ENCODE peak calls at places on chromosome 20, in five cellular contexts. E is left lung, T is mesothelial cell of epicardium, J is HFFc6, X is tibial nerve. S is an unnamed sample.

GRCh38 chr20:33488201-33488600 is 1.7 kb upstream of the CBFA2T2 start:
- DNase-seq in T (no peak), E (peak), J (no peak), X (no peak), S (no peak)

GRCh38 chr20:20635006-20635405 is 77.4 kb downstream of the RALGAPA2 start:
- DNase-seq in T (no peak), X (no peak), J (no peak), E (no peak), S (no peak)

GRCh38 chr20:16004108-16004854 is 569.0 kb downstream of the KIF16B start:
- DNase-seq in E (no peak), T (no peak), J (no peak), X (no peak), S (no peak)

GRCh38 chr20:40521962-40522361 is 167.1 kb downstream of the MAFB start:
- DNase-seq in E (no peak), J (no peak), X (no peak), T (no peak), S (no peak)

GRCh38 chr20:3749689-3750639 is 17.5 kb downstream of the HSPA12B start:
- DNase-seq in X (no peak), E (no peak), J (no peak), T (peak), S (no peak)

GRCh38 chr20:51532577-51533191 is 9.8 kb downstream of the NFATC2 start:
- DNase-seq in E (no peak), X (no peak), J (peak), T (no peak), S (no peak)

GRCh38 chr20:2108987-2109386 is 7.4 kb downstream of the STK35 start:
- DNase-seq in J (peak), X (no peak), E (no peak), T (no peak), S (no peak)

GRCh38 chr20:25196701-25197120 is 1.2 kb downstream of the ENTPD6 start:
- DNase-seq in E (no peak), J (no peak), T (no peak), X (no peak), S (no peak)

GRCh38 chr20:60003776-60004175 is 45.6 kb downstream of the CDH26 start:
- DNase-seq in X (no peak), T (no peak), E (no peak), J (no peak), S (no peak)

GRCh38 chr20:57435105-57435497 is 43.9 kb downstream of the RBM38 start:
- DNase-seq in X (no peak), E (no peak), J (no peak), T (no peak), S (no peak)

DNA sequence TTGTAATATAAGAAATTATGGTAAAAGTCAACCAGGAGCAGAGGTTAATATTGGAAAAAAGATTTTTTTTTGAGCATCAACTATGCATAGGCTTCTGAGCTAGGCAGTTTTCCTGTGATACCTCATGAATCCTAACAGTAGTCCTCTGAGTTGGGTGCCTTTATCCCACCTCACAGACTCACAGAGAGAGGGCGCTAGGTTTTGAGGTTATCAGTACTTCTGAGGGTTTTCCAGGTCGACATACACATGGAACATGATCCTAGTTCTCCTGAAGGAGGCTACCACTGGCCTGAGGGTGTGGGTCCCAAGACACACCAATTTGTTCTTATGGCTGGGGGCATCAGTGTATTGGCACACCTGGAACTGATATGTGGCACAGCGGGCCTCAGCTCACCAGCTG is 358.8 kb upstream of the JAG1 start:
- DNase-seq in T (no peak), E (no peak), J (no peak), X (no peak), S (no peak)
- TF ChIP-seq CTCF in T (no peak), E (no peak), J (no peak), X (no peak), S (no peak)

GRCh38 chr20:58864346-58864745 is 11.8 kb downstream of the GNAS start:
- DNase-seq in T (no peak), E (no peak), X (no peak), J (no peak), S (no peak)
- TF ChIP-seq CTCF in T (no peak), E (no peak), X (no peak), J (peak), S (peak)

DNA sequence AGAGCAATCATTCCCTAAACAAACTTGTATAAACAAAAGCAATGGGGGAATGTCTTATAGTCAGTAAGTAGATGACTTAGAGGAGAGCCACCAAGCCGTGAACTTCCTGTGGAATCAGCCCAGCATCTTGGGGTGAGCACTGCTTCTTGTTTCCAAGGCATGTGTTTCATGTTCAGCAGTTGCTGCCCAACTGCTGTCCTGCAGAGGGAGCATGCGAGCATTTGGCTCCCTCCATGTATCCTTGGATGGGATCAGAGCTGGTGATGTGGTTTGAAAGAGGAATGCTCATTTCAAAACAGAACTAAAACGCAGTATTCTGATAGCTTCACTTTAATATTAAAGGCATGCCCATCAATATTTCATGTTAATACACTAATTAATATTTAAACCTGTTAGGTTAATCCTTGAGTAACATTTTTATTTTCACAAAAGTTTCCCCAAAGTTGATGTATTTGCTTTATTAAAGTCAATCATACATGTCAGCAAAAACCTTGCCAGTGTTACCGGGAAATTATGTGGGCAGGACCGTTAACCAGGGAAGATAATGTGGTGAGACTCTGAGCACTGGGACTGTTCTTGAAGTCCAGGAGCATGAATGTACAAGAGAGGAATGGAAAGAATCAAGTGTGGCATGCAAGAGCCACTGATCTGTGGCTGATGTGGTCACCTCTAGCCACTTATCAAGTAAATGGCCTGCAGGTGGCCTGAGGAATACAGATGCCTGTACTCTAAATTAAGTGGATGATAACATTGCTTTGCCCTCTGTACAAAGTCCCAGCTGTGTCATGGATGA is 172.2 kb upstream of the GGTLC1 start:
- DNase-seq in E (no peak), J (peak), T (no peak), X (no peak), S (no peak)
- TF ChIP-seq CTCF in E (peak), J (peak), T (peak), X (peak), S (peak)

GRCh38 chr20:46253391-46253790 is 54.9 kb downstream of the CDH22 start:
- DNase-seq in T (no peak), X (no peak), E (no peak), J (no peak), S (no peak)
- TF ChIP-seq CTCF in T (no peak), X (no peak), E (no peak), J (peak), S (peak)

GRCh38 chr20:48350291-48350988 is 477.4 kb downstream of the PREX1 start:
- DNase-seq in E (no peak), J (no peak), T (no peak), X (no peak), S (no peak)
- TF ChIP-seq CTCF in E (no peak), J (peak), T (no peak), X (no peak), S (peak)

GRCh38 chr20:50456452-50457324 is 53.5 kb upstream of the PTPN1 start:
- DNase-seq in X (no peak), E (no peak), J (no peak), T (no peak), S (no peak)
- TF ChIP-seq CTCF in X (no peak), E (no peak), J (peak), T (no peak), S (no peak)

GRCh38 chr20:36499723-36500501 is 41.4 kb upstream of the MYL9 start:
- DNase-seq in E (no peak), J (peak), X (no peak), T (no peak), S (no peak)

GRCh38 chr20:36501367-36502006 is 39.8 kb upstream of the MYL9 start:
- DNase-seq in X (no peak), T (no peak), E (no peak), J (no peak), S (no peak)

GRCh38 chr20:36506253-36506652 is 35.1 kb upstream of the MYL9 start:
- DNase-seq in E (no peak), T (no peak), J (peak), X (no peak), S (no peak)

GRCh38 chr20:36507746-36508145 is 33.6 kb upstream of the MYL9 start:
- DNase-seq in J (no peak), X (no peak), E (no peak), T (no peak), S (no peak)

GRCh38 chr20:36504295-36504694 is 37.0 kb upstream of the MYL9 start:
- DNase-seq in E (no peak), J (no peak), T (no peak), X (no peak), S (no peak)
- TF ChIP-seq CTCF in E (no peak), J (peak), T (no peak), X (no peak), S (peak)

DNA sequence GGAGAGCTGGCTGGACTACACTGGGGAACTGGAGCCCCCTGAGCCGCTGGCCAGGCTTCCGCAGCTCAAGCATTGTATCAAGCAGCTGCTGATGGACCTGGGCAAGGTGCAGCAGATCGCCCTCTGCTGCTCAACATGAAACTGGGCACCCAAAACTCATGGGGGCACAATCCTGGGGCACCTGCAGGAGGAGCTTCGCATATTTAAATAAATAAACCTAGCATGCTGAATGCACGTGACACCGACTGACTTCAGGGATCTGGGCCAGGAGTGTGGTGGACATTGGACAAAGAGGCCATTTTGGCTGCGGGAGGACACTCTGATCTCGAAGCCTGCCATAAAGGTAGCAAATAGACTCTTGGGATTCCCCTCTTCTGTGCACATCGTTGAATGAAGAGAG is 6.8 kb downstream of the SCAND1 start:
- DNase-seq in J (peak), E (no peak), X (no peak), T (no peak), S (no peak)
- TF ChIP-seq CTCF in J (peak), E (no peak), X (no peak), T (no peak), S (peak)

DNA sequence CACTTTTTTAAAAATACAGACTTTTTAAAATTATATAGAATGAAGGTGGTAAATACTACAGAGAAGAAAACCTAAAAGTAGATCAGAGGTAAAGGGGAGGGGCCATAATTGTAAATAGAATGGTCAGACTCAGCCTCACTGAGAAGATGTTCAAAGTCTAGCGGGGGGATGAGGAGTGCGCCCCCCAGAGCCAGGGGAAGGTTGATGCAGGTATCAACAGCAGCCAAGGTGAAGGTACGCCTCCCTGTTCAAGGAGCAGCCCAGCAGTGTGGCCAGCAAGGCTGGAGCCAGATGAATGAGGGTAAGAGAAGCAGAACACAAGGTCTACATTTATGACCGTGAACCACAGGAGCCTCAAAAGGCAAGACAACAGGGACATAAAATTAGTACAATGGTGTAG is 204.1 kb downstream of the PTPRT start:
- DNase-seq in T (no peak), J (no peak), E (no peak), X (no peak), S (no peak)
- TF ChIP-seq CTCF in T (no peak), J (no peak), E (no peak), X (no peak), S (no peak)

GRCh38 chr20:38114353-38114791 is 50.7 kb downstream of the TGM2 start:
- DNase-seq in J (peak), E (no peak), X (no peak), T (no peak), S (no peak)

GRCh38 chr20:38115896-38116295 is 49.2 kb downstream of the TGM2 start:
- DNase-seq in X (no peak), E (no peak), J (no peak), T (no peak), S (no peak)

GRCh38 chr20:38113401-38114325 is 51.4 kb downstream of the TGM2 start:
- DNase-seq in J (no peak), T (no peak), E (no peak), X (no peak), S (peak)

GRCh38 chr20:38116409-38117165 is 48.5 kb downstream of the TGM2 start:
- DNase-seq in X (no peak), T (no peak), J (no peak), E (no peak), S (no peak)

DNA sequence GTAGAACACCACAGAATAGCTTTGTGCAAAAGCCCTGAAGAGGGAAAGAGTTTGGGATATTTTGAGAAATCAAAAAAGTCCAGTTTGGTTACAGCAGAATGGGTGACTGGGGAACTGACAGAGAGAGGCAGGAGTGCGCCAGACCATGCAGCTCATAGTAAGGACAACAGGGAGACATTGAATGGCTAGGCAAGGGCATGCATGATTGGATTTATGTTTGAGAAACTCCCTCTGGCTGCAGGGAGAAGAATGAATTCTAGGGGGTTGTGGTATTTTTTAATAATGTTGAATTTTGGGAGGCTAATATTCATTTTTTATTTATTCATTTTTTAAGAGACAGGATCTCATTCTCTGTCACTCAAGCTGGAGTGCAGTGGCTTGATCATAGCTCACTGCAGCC is 49.9 kb downstream of the TGM2 start:
- DNase-seq in T (no peak), J (no peak), E (no peak), X (no peak), S (no peak)
- TF ChIP-seq CTCF in T (no peak), J (peak), E (no peak), X (no peak), S (peak)